ENCODE peak calls at places on chromosomes 3 and 15, in ten cellular contexts. One of them, this sample, is unnamed.

GRCh38 chr3:105880681-105881290 is 12.0 kb upstream of the CBLB start:
- DNase-seq in activated CD4-positive, alpha-beta T cell treated with anti-CD3 and anti-CD28 coated beads, Interleukin-2, amount 50 U/mL, for 24 hours: no peak
- DNase-seq in head of caudate nucleus: no peak
- DNase-seq in coronary artery: no peak
- DNase-seq in T-helper 2 cell: no peak
- DNase-seq in nephron progenitor cell: no peak
- DNase-seq in ascending aorta: no peak
- DNase-seq in WERI-Rb-1: no peak
- DNase-seq in psoas muscle: no peak
- DNase-seq in Right ventricle myocardium superior: no peak
- DNase-seq in this sample: no peak

GRCh38 chr15:70810916-70811578 is 42.9 kb downstream of the LARP6 start:
- DNase-seq in nephron progenitor cell: no peak
- DNase-seq in activated CD4-positive, alpha-beta T cell treated with anti-CD3 and anti-CD28 coated beads, Interleukin-2, amount 50 U/mL, for 24 hours: no peak
- DNase-seq in psoas muscle: no peak
- DNase-seq in WERI-Rb-1: no peak
- DNase-seq in ascending aorta: no peak
- DNase-seq in head of caudate nucleus: no peak
- DNase-seq in coronary artery: no peak
- DNase-seq in Right ventricle myocardium superior: no peak
- DNase-seq in T-helper 2 cell: no peak
- DNase-seq in this sample: no peak

GRCh38 chr15:57694264-57694663 is 12.2 kb upstream of the POLR2M start:
- DNase-seq in WERI-Rb-1: no peak
- DNase-seq in psoas muscle: no peak
- DNase-seq in activated CD4-positive, alpha-beta T cell treated with anti-CD3 and anti-CD28 coated beads, Interleukin-2, amount 50 U/mL, for 24 hours: no peak
- DNase-seq in nephron progenitor cell: no peak
- DNase-seq in T-helper 2 cell: no peak
- DNase-seq in coronary artery: no peak
- DNase-seq in head of caudate nucleus: no peak
- DNase-seq in Right ventricle myocardium superior: no peak
- DNase-seq in ascending aorta: no peak
- DNase-seq in this sample: no peak

GRCh38 chr3:194571491-194571941 is 61.7 kb downstream of the TMEM44 start:
- DNase-seq in activated CD4-positive, alpha-beta T cell treated with anti-CD3 and anti-CD28 coated beads, Interleukin-2, amount 50 U/mL, for 24 hours: no peak
- DNase-seq in coronary artery: no peak
- DNase-seq in T-helper 2 cell: no peak
- DNase-seq in WERI-Rb-1: no peak
- DNase-seq in nephron progenitor cell: no peak
- DNase-seq in head of caudate nucleus: no peak
- DNase-seq in ascending aorta: no peak
- DNase-seq in Right ventricle myocardium superior: no peak
- DNase-seq in psoas muscle: no peak
- DNase-seq in this sample: no peak

GRCh38 chr3:94968519-94968918 is 905.7 kb downstream of the NSUN3 start:
- DNase-seq in Right ventricle myocardium superior: no peak
- DNase-seq in WERI-Rb-1: no peak
- DNase-seq in ascending aorta: no peak
- DNase-seq in head of caudate nucleus: no peak
- DNase-seq in coronary artery: no peak
- DNase-seq in T-helper 2 cell: no peak
- DNase-seq in nephron progenitor cell: no peak
- DNase-seq in activated CD4-positive, alpha-beta T cell treated with anti-CD3 and anti-CD28 coated beads, Interleukin-2, amount 50 U/mL, for 24 hours: no peak
- DNase-seq in psoas muscle: no peak
- DNase-seq in this sample: no peak

GRCh38 chr15:61050844-61051569 is 178.1 kb downstream of the RORA start:
- DNase-seq in activated CD4-positive, alpha-beta T cell treated with anti-CD3 and anti-CD28 coated beads, Interleukin-2, amount 50 U/mL, for 24 hours: no peak
- DNase-seq in Right ventricle myocardium superior: no peak
- DNase-seq in nephron progenitor cell: no peak
- DNase-seq in ascending aorta: no peak
- DNase-seq in WERI-Rb-1: no peak
- DNase-seq in head of caudate nucleus: no peak
- DNase-seq in coronary artery: no peak
- DNase-seq in T-helper 2 cell: no peak
- DNase-seq in psoas muscle: no peak
- DNase-seq in this sample: no peak

GRCh38 chr3:112640864-112641751 is at the start of gene CCDC80:
- DNase-seq in ascending aorta: no peak
- DNase-seq in Right ventricle myocardium superior: no peak
- DNase-seq in activated CD4-positive, alpha-beta T cell treated with anti-CD3 and anti-CD28 coated beads, Interleukin-2, amount 50 U/mL, for 24 hours: no peak
- DNase-seq in head of caudate nucleus: no peak
- DNase-seq in psoas muscle: no peak
- DNase-seq in T-helper 2 cell: no peak
- DNase-seq in nephron progenitor cell: no peak
- DNase-seq in coronary artery: no peak
- DNase-seq in WERI-Rb-1: no peak
- DNase-seq in this sample: no peak

GRCh38 chr15:46607103-46607502 is 972.3 kb downstream of the SQOR start:
- DNase-seq in coronary artery: no peak
- DNase-seq in psoas muscle: no peak
- DNase-seq in Right ventricle myocardium superior: no peak
- DNase-seq in ascending aorta: no peak
- DNase-seq in WERI-Rb-1: no peak
- DNase-seq in nephron progenitor cell: no peak
- DNase-seq in head of caudate nucleus: no peak
- DNase-seq in activated CD4-positive, alpha-beta T cell treated with anti-CD3 and anti-CD28 coated beads, Interleukin-2, amount 50 U/mL, for 24 hours: no peak
- DNase-seq in T-helper 2 cell: no peak
- DNase-seq in this sample: no peak

GRCh38 chr15:78049691-78050440 is 27.6 kb downstream of the TBC1D2B start:
- DNase-seq in activated CD4-positive, alpha-beta T cell treated with anti-CD3 and anti-CD28 coated beads, Interleukin-2, amount 50 U/mL, for 24 hours: peak; percentile 68
- DNase-seq in ascending aorta: no peak
- DNase-seq in WERI-Rb-1: no peak
- DNase-seq in psoas muscle: no peak
- DNase-seq in head of caudate nucleus: peak; percentile 71
- DNase-seq in coronary artery: no peak
- DNase-seq in nephron progenitor cell: no peak
- DNase-seq in Right ventricle myocardium superior: no peak
- DNase-seq in T-helper 2 cell: peak; percentile 47
- DNase-seq in this sample: no peak

GRCh38 chr3:47036145-47036544 is 56.7 kb downstream of the NBEAL2 start:
- DNase-seq in T-helper 2 cell: no peak
- DNase-seq in ascending aorta: no peak
- DNase-seq in Right ventricle myocardium superior: no peak
- DNase-seq in head of caudate nucleus: no peak
- DNase-seq in activated CD4-positive, alpha-beta T cell treated with anti-CD3 and anti-CD28 coated beads, Interleukin-2, amount 50 U/mL, for 24 hours: no peak
- DNase-seq in WERI-Rb-1: no peak
- DNase-seq in psoas muscle: no peak
- DNase-seq in coronary artery: no peak
- DNase-seq in nephron progenitor cell: no peak
- DNase-seq in this sample: no peak

GRCh38 chr15:85615930-85616329 is 178.8 kb downstream of the KLHL25 start:
- DNase-seq in T-helper 2 cell: peak; percentile 10
- DNase-seq in activated CD4-positive, alpha-beta T cell treated with anti-CD3 and anti-CD28 coated beads, Interleukin-2, amount 50 U/mL, for 24 hours: no peak
- DNase-seq in nephron progenitor cell: no peak
- DNase-seq in ascending aorta: no peak
- DNase-seq in head of caudate nucleus: no peak
- DNase-seq in coronary artery: no peak
- DNase-seq in WERI-Rb-1: peak; percentile 37
- DNase-seq in Right ventricle myocardium superior: no peak
- DNase-seq in psoas muscle: no peak
- DNase-seq in this sample: peak; percentile 31

GRCh38 chr3:114857281-114857680 is 289.8 kb downstream of the ZBTB20 start:
- DNase-seq in coronary artery: no peak
- DNase-seq in ascending aorta: no peak
- DNase-seq in Right ventricle myocardium superior: no peak
- DNase-seq in WERI-Rb-1: no peak
- DNase-seq in psoas muscle: no peak
- DNase-seq in head of caudate nucleus: no peak
- DNase-seq in nephron progenitor cell: no peak
- DNase-seq in T-helper 2 cell: no peak
- DNase-seq in activated CD4-positive, alpha-beta T cell treated with anti-CD3 and anti-CD28 coated beads, Interleukin-2, amount 50 U/mL, for 24 hours: no peak
- DNase-seq in this sample: no peak

GRCh38 chr3:46982581-46982980 is 3.1 kb downstream of the NBEAL2 start:
- DNase-seq in ascending aorta: no peak
- DNase-seq in nephron progenitor cell: no peak
- DNase-seq in coronary artery: no peak
- DNase-seq in Right ventricle myocardium superior: peak; percentile 26
- DNase-seq in WERI-Rb-1: no peak
- DNase-seq in T-helper 2 cell: no peak
- DNase-seq in activated CD4-positive, alpha-beta T cell treated with anti-CD3 and anti-CD28 coated beads, Interleukin-2, amount 50 U/mL, for 24 hours: no peak
- DNase-seq in psoas muscle: no peak
- DNase-seq in head of caudate nucleus: no peak
- DNase-seq in this sample: no peak

GRCh38 chr15:93035953-93036810 is 52.8 kb downstream of the RGMA start:
- DNase-seq in psoas muscle: peak; percentile 35
- DNase-seq in Right ventricle myocardium superior: peak; percentile 57
- DNase-seq in T-helper 2 cell: peak; percentile 29
- DNase-seq in WERI-Rb-1: peak; percentile 64
- DNase-seq in activated CD4-positive, alpha-beta T cell treated with anti-CD3 and anti-CD28 coated beads, Interleukin-2, amount 50 U/mL, for 24 hours: peak; percentile 35
- DNase-seq in ascending aorta: no peak
- DNase-seq in head of caudate nucleus: no peak
- DNase-seq in coronary artery: peak; percentile 76
- DNase-seq in nephron progenitor cell: peak; percentile 46
- DNase-seq in this sample: no peak

GRCh38 chr15:56679247-56679646 is 54.1 kb downstream of the ZNF280D start:
- DNase-seq in activated CD4-positive, alpha-beta T cell treated with anti-CD3 and anti-CD28 coated beads, Interleukin-2, amount 50 U/mL, for 24 hours: no peak
- DNase-seq in T-helper 2 cell: no peak
- DNase-seq in nephron progenitor cell: no peak
- DNase-seq in Right ventricle myocardium superior: no peak
- DNase-seq in coronary artery: no peak
- DNase-seq in WERI-Rb-1: no peak
- DNase-seq in ascending aorta: no peak
- DNase-seq in head of caudate nucleus: no peak
- DNase-seq in psoas muscle: no peak
- DNase-seq in this sample: no peak

GRCh38 chr3:28301607-28302158 is 46.8 kb upstream of the ZCWPW2 start:
- DNase-seq in head of caudate nucleus: no peak
- DNase-seq in ascending aorta: no peak
- DNase-seq in T-helper 2 cell: no peak
- DNase-seq in nephron progenitor cell: no peak
- DNase-seq in activated CD4-positive, alpha-beta T cell treated with anti-CD3 and anti-CD28 coated beads, Interleukin-2, amount 50 U/mL, for 24 hours: no peak
- DNase-seq in psoas muscle: no peak
- DNase-seq in Right ventricle myocardium superior: no peak
- DNase-seq in WERI-Rb-1: no peak
- DNase-seq in coronary artery: no peak
- DNase-seq in this sample: no peak

GRCh38 chr3:15647629-15648167 is 46.2 kb downstream of the BTD start:
- DNase-seq in head of caudate nucleus: no peak
- DNase-seq in nephron progenitor cell: no peak
- DNase-seq in Right ventricle myocardium superior: no peak
- DNase-seq in T-helper 2 cell: peak; percentile 65
- DNase-seq in coronary artery: no peak
- DNase-seq in ascending aorta: no peak
- DNase-seq in psoas muscle: no peak
- DNase-seq in activated CD4-positive, alpha-beta T cell treated with anti-CD3 and anti-CD28 coated beads, Interleukin-2, amount 50 U/mL, for 24 hours: peak; percentile 68
- DNase-seq in WERI-Rb-1: no peak
- DNase-seq in this sample: no peak

This sample was measured in midbrain.